ENCODE peak calls at places on chromosome 7, in nine cellular contexts. H is mucosa of descending colon, J is choroid plexus epithelial cell, L is brain microvascular endothelial cell, F is tibial artery, C is Panc1, W is glutamatergic neuron, A is Peyer's patch, B is fibroblast of pulmonary artery. E is an unnamed sample.

GRCh38 chr7:50676079-50676478 is 106.6 kb downstream of the GRB10 start:
- DNase-seq in H (no peak), B (no peak), C (no peak), F (no peak), A (no peak), L (no peak), J (no peak), W (no peak), E (no peak)

GRCh38 chr7:157807510-157807909 is 470.7 kb downstream of the DNAJB6 start:
- DNase-seq in B (no peak), L (peak), J (peak), H (peak), W (no peak), C (no peak), F (no peak), A (no peak), E (no peak)

GRCh38 chr7:1948377-1948796 is 278.3 kb downstream of the ELFN1 start:
- DNase-seq in C (no peak), W (peak), A (no peak), J (no peak), H (peak), B (no peak), F (no peak), L (no peak), E (no peak)

GRCh38 chr7:41699532-41699931 is 3.4 kb downstream of the INHBA start:
- DNase-seq in A (no peak), C (no peak), W (peak), F (no peak), J (peak), B (peak), L (no peak), H (no peak), E (no peak)

GRCh38 chr7:4613855-4614548 is 68.1 kb upstream of the FOXK1 start:
- DNase-seq in H (no peak), B (peak), A (no peak), L (peak), W (no peak), F (peak), J (peak), C (no peak), E (no peak)

GRCh38 chr7:117971581-117972244 is 98.5 kb upstream of the CTTNBP2 start:
- DNase-seq in W (no peak), L (no peak), A (no peak), C (no peak), B (no peak), J (no peak), H (no peak), F (no peak), E (no peak)

GRCh38 chr7:142385528-142386340 is 127.9 kb upstream of the PRSS58 start:
- DNase-seq in W (peak), J (peak), C (peak), B (peak), A (peak), H (no peak), F (no peak), L (peak), E (no peak)

GRCh38 chr7:36819639-36820038 is 95.3 kb upstream of the AOAH start:
- DNase-seq in C (no peak), B (no peak), H (no peak), L (no peak), J (no peak), A (no peak), F (no peak), W (no peak), E (no peak)

GRCh38 chr7:14691597-14692203 is 210.9 kb downstream of the DGKB start:
- DNase-seq in C (no peak), A (peak), L (peak), F (peak), H (peak), B (peak), J (peak), W (peak), E (peak)

GRCh38 chr7:29126804-29127203 is 19.5 kb downstream of the CPVL start:
- DNase-seq in J (no peak), F (no peak), A (peak), C (no peak), B (no peak), W (no peak), L (no peak), H (no peak), E (no peak)

GRCh38 chr7:79471283-79471682 is 17.8 kb upstream of the MAGI2 start:
- DNase-seq in C (no peak), W (no peak), L (peak), J (peak), B (no peak), F (no peak), A (no peak), H (no peak), E (no peak)

DNA sequence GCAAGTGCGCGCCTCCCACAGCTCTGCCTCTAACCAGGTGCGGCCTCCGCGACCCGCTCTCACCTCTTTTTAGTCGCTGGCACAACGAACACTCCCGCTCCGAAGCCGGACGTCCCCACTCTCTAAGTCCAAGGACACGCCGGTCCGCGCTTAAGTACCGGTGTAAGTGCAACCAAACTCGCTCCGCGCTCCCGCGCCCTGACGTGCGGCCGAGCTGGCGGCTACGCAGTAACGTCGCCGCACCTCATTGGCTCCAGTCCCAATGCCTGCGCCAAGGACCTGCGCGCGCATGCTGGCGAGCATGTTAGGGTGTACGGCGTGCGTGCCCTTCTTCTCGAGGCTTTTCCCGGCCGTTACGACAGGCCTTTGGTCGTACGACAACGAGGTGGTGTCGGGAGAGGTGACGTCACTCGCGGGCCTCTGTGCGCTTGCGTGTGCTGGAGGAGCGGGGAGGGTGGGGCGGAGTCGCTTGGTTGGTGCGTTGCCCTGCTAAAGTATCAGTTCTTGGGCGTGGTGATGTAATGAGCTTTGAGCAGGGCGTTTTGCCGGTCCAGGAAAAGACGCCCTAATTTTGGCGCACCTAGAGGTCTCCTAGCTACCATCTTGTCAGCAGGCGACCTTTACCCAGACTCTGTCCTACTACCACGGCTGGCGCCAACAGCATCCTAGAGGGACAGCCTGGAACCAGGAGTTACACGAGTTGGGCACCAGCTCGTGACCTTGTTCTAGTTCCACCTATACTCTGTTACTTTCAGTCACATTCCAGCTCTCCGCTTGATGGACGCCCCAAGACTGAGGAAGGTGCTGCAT is at the start of gene CYCS:
- DNase-seq in J (peak), W (peak), H (peak), C (peak), F (peak), L (peak), B (peak), A (peak), E (peak)
- TF ChIP-seq CTCF in J (no peak), W (no peak), H (peak), C (no peak), F (no peak), L (no peak), B (no peak), A (no peak), E (no peak)

GRCh38 chr7:144656960-144657359 is 178.9 kb downstream of the TPK1 start:
- DNase-seq in A (no peak), J (no peak), W (no peak), L (no peak), B (no peak), F (no peak), H (no peak), C (no peak), E (no peak)
- TF ChIP-seq CTCF in A (no peak), J (no peak), W (no peak), L (no peak), B (no peak), F (no peak), H (no peak), C (no peak), E (no peak)

GRCh38 chr7:30702200-30702599 is 19.9 kb upstream of the CRHR2 start:
- DNase-seq in L (no peak), H (no peak), A (peak), F (no peak), W (no peak), C (no peak), B (no peak), J (no peak), E (peak)
- TF ChIP-seq CTCF in L (peak), H (no peak), A (no peak), F (no peak), W (no peak), C (no peak), B (peak), J (peak), E (no peak)

DNA sequence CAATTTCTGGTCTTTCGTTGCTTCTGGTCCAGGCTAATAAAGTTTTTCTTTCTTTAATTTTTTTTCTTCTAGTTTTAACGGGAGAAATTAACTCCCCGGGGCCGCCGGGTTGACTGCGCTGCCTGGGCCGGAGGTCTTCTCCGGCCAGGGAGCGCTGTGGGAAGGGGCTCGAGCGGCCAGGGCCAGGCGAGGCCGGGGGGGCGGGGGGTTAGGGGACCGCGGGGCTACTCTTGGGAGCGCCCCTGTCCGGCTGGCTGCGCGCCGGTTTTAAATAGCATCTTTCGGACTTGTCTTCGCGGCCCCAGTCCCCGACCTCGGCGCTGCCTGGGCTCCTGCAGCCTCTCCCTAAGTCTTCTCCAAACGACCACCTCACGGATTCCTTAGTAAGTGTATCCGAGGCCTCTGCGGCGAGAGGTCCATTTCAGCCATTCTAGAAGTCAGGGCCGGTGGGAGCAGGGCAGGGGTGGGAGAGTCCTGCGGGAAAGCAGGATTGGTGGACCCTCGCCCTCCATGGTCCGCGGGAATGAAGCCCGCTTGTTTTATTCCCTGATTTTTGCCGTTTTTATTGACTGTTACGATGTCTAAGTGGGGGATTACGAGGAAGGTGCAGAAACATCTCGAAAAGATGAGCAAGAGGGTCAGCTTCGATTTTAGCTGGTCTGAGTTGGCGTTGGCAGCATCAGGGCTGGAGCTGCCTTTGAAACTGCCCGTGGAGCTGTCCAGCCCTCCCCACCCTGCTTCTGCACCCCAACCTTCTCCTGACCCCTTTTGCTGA is 457 bp downstream of the PHF14 start:
- DNase-seq in L (peak), F (peak), H (peak), J (peak), W (peak), A (peak), B (peak), C (no peak), E (no peak)
- TF ChIP-seq CTCF in L (no peak), F (no peak), H (no peak), J (no peak), W (no peak), A (no peak), B (no peak), C (no peak), E (no peak)

GRCh38 chr7:141231018-141231792 is 157.3 kb downstream of the TMEM178B start:
- DNase-seq in F (no peak), L (peak), C (no peak), W (peak), H (no peak), A (no peak), B (peak), J (peak), E (no peak)
- TF ChIP-seq CTCF in F (no peak), L (peak), C (peak), W (no peak), H (no peak), A (no peak), B (no peak), J (peak), E (no peak)

GRCh38 chr7:31371621-31372020 is 31.1 kb upstream of the NEUROD6 start:
- DNase-seq in W (no peak), J (no peak), H (no peak), A (no peak), F (no peak), B (no peak), C (no peak), L (no peak), E (no peak)

GRCh38 chr7:31372538-31372937 is 32.0 kb upstream of the NEUROD6 start:
- DNase-seq in B (no peak), J (no peak), L (no peak), C (no peak), A (no peak), F (no peak), H (no peak), W (no peak), E (no peak)

GRCh38 chr7:31370610-31371009 is 30.1 kb upstream of the NEUROD6 start:
- DNase-seq in B (no peak), W (no peak), L (no peak), H (no peak), C (no peak), A (no peak), F (no peak), J (no peak), E (no peak)

GRCh38 chr7:31368620-31369019 is 28.1 kb upstream of the NEUROD6 start:
- DNase-seq in H (no peak), F (no peak), C (no peak), L (no peak), W (no peak), J (no peak), B (no peak), A (no peak), E (no peak)

GRCh38 chr7:31373337-31374289 is 33.1 kb upstream of the NEUROD6 start:
- DNase-seq in L (peak), H (no peak), C (peak), A (peak), B (peak), F (no peak), W (peak), J (peak), E (no peak)
- TF ChIP-seq CTCF in L (peak), H (peak), C (peak), A (no peak), B (peak), F (no peak), W (peak), J (peak), E (no peak)

GRCh38 chr7:3095046-3095445 is 51.4 kb upstream of the CARD11 start:
- DNase-seq in J (no peak), F (peak), C (no peak), B (no peak), A (peak), L (no peak), W (no peak), H (no peak), E (peak)
- TF ChIP-seq CTCF in J (no peak), F (no peak), C (no peak), B (no peak), A (no peak), L (no peak), W (no peak), H (no peak), E (no peak)

DNA sequence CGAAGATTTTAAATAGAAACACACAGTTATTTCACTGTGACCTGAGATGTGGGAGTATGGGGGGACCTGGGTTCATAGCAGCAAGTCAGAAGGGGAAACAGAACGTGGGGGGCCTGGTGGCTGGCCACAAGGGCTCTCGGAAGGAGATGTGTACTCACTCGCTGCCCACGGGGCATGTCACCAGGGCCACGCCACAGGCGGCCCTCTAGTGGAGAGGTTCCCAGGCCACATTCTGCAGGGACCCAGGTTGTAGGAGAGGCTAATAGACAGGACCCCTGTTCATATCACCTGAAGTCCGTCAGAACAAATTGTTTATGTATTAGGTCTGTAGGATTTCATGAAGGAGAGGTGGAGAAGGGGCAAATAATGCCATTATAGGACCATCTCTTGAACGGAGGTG is 25.1 kb upstream of the SVOPL start:
- DNase-seq in F (no peak), B (no peak), A (no peak), L (no peak), W (no peak), J (no peak), H (no peak), C (no peak), E (no peak)
- TF ChIP-seq CTCF in F (no peak), B (no peak), A (no peak), L (peak), W (no peak), J (peak), H (no peak), C (no peak), E (no peak)

GRCh38 chr7:151341357-151342101 is at the start of gene NUB1:
- DNase-seq in W (peak), C (peak), A (peak), H (peak), L (peak), F (peak), J (peak), B (peak), E (peak)

GRCh38 chr7:151343516-151343915 is 1.9 kb downstream of the NUB1 start:
- DNase-seq in L (no peak), W (no peak), F (no peak), J (no peak), C (no peak), H (no peak), B (no peak), A (no peak), E (no peak)

GRCh38 chr7:151340794-151341356 is 737 bp upstream of the NUB1 start:
- DNase-seq in J (no peak), C (no peak), B (no peak), F (no peak), A (no peak), H (no peak), W (no peak), L (no peak), E (no peak)

GRCh38 chr7:151342102-151342646 is 562 bp downstream of the NUB1 start:
- DNase-seq in W (no peak), L (no peak), A (no peak), B (no peak), H (no peak), C (no peak), J (no peak), F (no peak), E (no peak)

GRCh38 chr7:151342811-151343210 is 1.2 kb downstream of the NUB1 start:
- DNase-seq in J (no peak), L (no peak), C (no peak), H (no peak), F (no peak), A (no peak), B (no peak), W (no peak), E (no peak)
- TF ChIP-seq CTCF in J (peak), L (no peak), C (no peak), H (no peak), F (no peak), A (no peak), B (no peak), W (no peak), E (no peak)

GRCh38 chr7:127821146-127821545 is 169.2 kb downstream of the SND1 start:
- DNase-seq in J (no peak), B (no peak), W (no peak), F (no peak), H (no peak), A (no peak), C (no peak), L (no peak), E (no peak)
- TF ChIP-seq CTCF in J (no peak), B (no peak), W (no peak), F (no peak), H (no peak), A (no peak), C (no peak), L (no peak), E (no peak)

E was measured in CD8-positive, alpha-beta T cell.